ENCODE peak calls at places on chromosomes 7 and 10, in five cellular contexts. One of them, this sample, is unnamed.

GRCh38 chr7:37912756-37913155 is 3.9 kb downstream of the SFRP4 start:
- DNase-seq in breast epithelium: no peak
- DNase-seq in heart left ventricle: no peak
- DNase-seq in AG10803: no peak
- DNase-seq in fibroblast of pulmonary artery: no peak
- DNase-seq in this sample: no peak

GRCh38 chr10:69961864-69962745 is 90.5 kb upstream of the MACROH2A2 start:
- DNase-seq in fibroblast of pulmonary artery: no peak
- DNase-seq in AG10803: no peak
- DNase-seq in heart left ventricle: no peak
- DNase-seq in breast epithelium: no peak
- DNase-seq in this sample: no peak

GRCh38 chr10:132938472-132939329 is 3.7 kb downstream of the CFAP46 start:
- DNase-seq in AG10803: no peak
- DNase-seq in breast epithelium: no peak
- DNase-seq in fibroblast of pulmonary artery: no peak
- DNase-seq in heart left ventricle: no peak
- DNase-seq in this sample: peak; percentile 20

GRCh38 chr7:150631866-150632864 is at the start of gene GIMAP6:
- DNase-seq in fibroblast of pulmonary artery: no peak
- DNase-seq in heart left ventricle: peak; percentile 56
- DNase-seq in breast epithelium: no peak
- DNase-seq in AG10803: no peak
- DNase-seq in this sample: no peak

GRCh38 chr7:47191876-47192291 is 390.0 kb downstream of the TNS3 start:
- DNase-seq in breast epithelium: no peak
- DNase-seq in heart left ventricle: no peak
- DNase-seq in fibroblast of pulmonary artery: no peak
- DNase-seq in AG10803: no peak
- DNase-seq in this sample: no peak

GRCh38 chr10:32055478-32056135 is 618 bp downstream of the KIF5B start:
- DNase-seq in breast epithelium: peak; percentile 51
- DNase-seq in fibroblast of pulmonary artery: peak; percentile 70
- DNase-seq in heart left ventricle: peak; percentile 81
- DNase-seq in AG10803: peak; percentile 58
- DNase-seq in this sample: peak; percentile 45

GRCh38 chr7:106583706-106584690 is 77.0 kb downstream of the CCDC71L start:
- DNase-seq in heart left ventricle: no peak
- DNase-seq in breast epithelium: no peak
- DNase-seq in AG10803: no peak
- DNase-seq in fibroblast of pulmonary artery: no peak
- DNase-seq in this sample: no peak

GRCh38 chr10:112649492-112650152 is 202.6 kb downstream of the VTI1A start:
- DNase-seq in breast epithelium: no peak
- DNase-seq in AG10803: peak; percentile 60
- DNase-seq in heart left ventricle: no peak
- DNase-seq in fibroblast of pulmonary artery: peak; percentile 40
- DNase-seq in this sample: no peak

GRCh38 chr7:22564511-22565045 is 64.6 kb upstream of the STEAP1B start:
- DNase-seq in AG10803: peak; percentile 98
- DNase-seq in heart left ventricle: peak; percentile 76
- DNase-seq in breast epithelium: no peak
- DNase-seq in fibroblast of pulmonary artery: peak; percentile 93
- DNase-seq in this sample: peak; percentile 97

GRCh38 chr10:22620929-22621328 is 93.4 kb downstream of the PIP4K2A start:
- DNase-seq in AG10803: no peak
- DNase-seq in breast epithelium: no peak
- DNase-seq in heart left ventricle: no peak
- DNase-seq in fibroblast of pulmonary artery: no peak
- DNase-seq in this sample: no peak

GRCh38 chr10:72223743-72224101 is 7.6 kb upstream of the ASCC1 start:
- DNase-seq in heart left ventricle: no peak
- DNase-seq in breast epithelium: no peak
- DNase-seq in AG10803: peak; percentile 12
- DNase-seq in fibroblast of pulmonary artery: peak; percentile 20
- DNase-seq in this sample: peak; percentile 20

GRCh38 chr10:103757531-103758293 is 97.7 kb downstream of the SH3PXD2A start:
- DNase-seq in AG10803: peak; percentile 94
- DNase-seq in fibroblast of pulmonary artery: peak; percentile 73
- DNase-seq in breast epithelium: peak; percentile 51
- DNase-seq in heart left ventricle: peak; percentile 71
- DNase-seq in this sample: peak; percentile 71

GRCh38 chr7:22442887-22443369 is 57.1 kb downstream of the STEAP1B start:
- DNase-seq in AG10803: no peak
- DNase-seq in fibroblast of pulmonary artery: no peak
- DNase-seq in heart left ventricle: no peak
- DNase-seq in breast epithelium: no peak
- DNase-seq in this sample: no peak

GRCh38 chr7:47651355-47652317 is 69.7 kb upstream of the TNS3 start:
- DNase-seq in AG10803: peak; percentile 97
- DNase-seq in fibroblast of pulmonary artery: peak; percentile 99
- DNase-seq in breast epithelium: no peak
- DNase-seq in heart left ventricle: peak; percentile 45
- DNase-seq in this sample: peak; percentile 99

GRCh38 chr7:7151865-7152264 is 30.5 kb upstream of the C1GALT1 start:
- DNase-seq in heart left ventricle: no peak
- DNase-seq in AG10803: no peak
- DNase-seq in breast epithelium: no peak
- DNase-seq in fibroblast of pulmonary artery: no peak
- DNase-seq in this sample: no peak

GRCh38 chr7:102991077-102991539 is 78.3 kb downstream of the LRRC17 start:
- DNase-seq in heart left ventricle: no peak
- DNase-seq in breast epithelium: no peak
- DNase-seq in fibroblast of pulmonary artery: peak; percentile 28
- DNase-seq in AG10803: no peak
- DNase-seq in this sample: no peak

GRCh38 chr7:79159040-79159664 is 294.3 kb downstream of the MAGI2 start:
- DNase-seq in breast epithelium: no peak
- DNase-seq in heart left ventricle: no peak
- DNase-seq in AG10803: no peak
- DNase-seq in fibroblast of pulmonary artery: no peak
- DNase-seq in this sample: no peak

GRCh38 chr7:1484569-1484968 is 19.6 kb downstream of the INTS1 start:
- DNase-seq in breast epithelium: no peak
- DNase-seq in AG10803: no peak
- DNase-seq in fibroblast of pulmonary artery: no peak
- DNase-seq in heart left ventricle: no peak
- DNase-seq in this sample: no peak

GRCh38 chr10:122267849-122268737 is 3.0 kb upstream of the BTBD16 start:
- DNase-seq in heart left ventricle: no peak
- DNase-seq in breast epithelium: no peak
- DNase-seq in AG10803: no peak
- DNase-seq in fibroblast of pulmonary artery: peak; percentile 46
- DNase-seq in this sample: peak; percentile 50

GRCh38 chr10:120614685-120615084 is 157.7 kb downstream of the PLPP4 start:
- DNase-seq in breast epithelium: no peak
- DNase-seq in heart left ventricle: no peak
- DNase-seq in AG10803: no peak
- DNase-seq in fibroblast of pulmonary artery: no peak
- DNase-seq in this sample: no peak

GRCh38 chr10:30737931-30738391 is 108.4 kb upstream of the LYZL2 start:
- DNase-seq in heart left ventricle: no peak
- DNase-seq in AG10803: no peak
- DNase-seq in breast epithelium: no peak
- DNase-seq in fibroblast of pulmonary artery: no peak
- DNase-seq in this sample: no peak

GRCh38 chr7:16702433-16702832 is 51.1 kb upstream of the TSPAN13 start:
- DNase-seq in AG10803: no peak
- DNase-seq in breast epithelium: no peak
- DNase-seq in heart left ventricle: no peak
- DNase-seq in fibroblast of pulmonary artery: peak; percentile 51
- DNase-seq in this sample: peak; percentile 41
- TF ChIP-seq CTCF in AG10803: no peak
- TF ChIP-seq CTCF in breast epithelium: no peak
- TF ChIP-seq CTCF in heart left ventricle: no peak
- TF ChIP-seq CTCF in fibroblast of pulmonary artery: peak; percentile 31
- TF ChIP-seq CTCF in this sample: no peak

GRCh38 chr7:36128448-36129047 is 24.5 kb upstream of the EEPD1 start:
- DNase-seq in breast epithelium: peak; percentile 84
- DNase-seq in AG10803: peak; percentile 87
- DNase-seq in heart left ventricle: peak; percentile 90
- DNase-seq in fibroblast of pulmonary artery: peak; percentile 86
- DNase-seq in this sample: peak; percentile 88
- H3K4me3 ChIP-seq in breast epithelium: peak overlapping the region; percentile 30
- H3K4me3 ChIP-seq in AG10803: no peak overlapping the region
- H3K4me3 ChIP-seq in heart left ventricle: no peak overlapping the region
- H3K4me3 ChIP-seq in fibroblast of pulmonary artery: no peak overlapping the region
- H3K4me3 ChIP-seq in this sample: no peak overlapping the region

GRCh38 chr7:30396379-30396778 is 82.2 kb downstream of the NOD1 start:
- DNase-seq in heart left ventricle: no peak
- DNase-seq in fibroblast of pulmonary artery: peak; percentile 12
- DNase-seq in AG10803: no peak
- DNase-seq in breast epithelium: no peak
- DNase-seq in this sample: no peak
- TF ChIP-seq CTCF in heart left ventricle: no peak
- TF ChIP-seq CTCF in fibroblast of pulmonary artery: peak; percentile 25
- TF ChIP-seq CTCF in AG10803: peak; percentile 17
- TF ChIP-seq CTCF in breast epithelium: no peak
- TF ChIP-seq CTCF in this sample: no peak

DNA sequence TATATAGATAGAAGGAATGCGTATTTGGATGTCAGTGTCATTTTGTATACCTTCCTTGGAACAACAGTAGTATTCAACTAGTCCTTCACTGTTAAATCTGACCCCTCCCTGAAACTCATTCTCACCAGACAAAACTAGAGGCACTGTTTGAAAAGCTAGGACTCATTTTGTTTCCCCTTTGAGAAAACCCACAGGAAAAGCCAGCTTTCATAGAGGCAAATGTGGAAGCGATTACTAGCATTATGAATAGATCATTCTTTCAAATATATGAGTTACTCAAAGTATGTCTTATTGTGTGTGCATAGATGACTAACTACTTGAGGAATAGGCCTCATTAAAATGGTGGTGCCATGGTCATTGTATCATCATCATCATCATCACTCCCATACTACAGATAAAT is 1.9 kb upstream of the ASB15 start:
- DNase-seq in AG10803: no peak
- DNase-seq in fibroblast of pulmonary artery: no peak
- DNase-seq in breast epithelium: no peak
- DNase-seq in heart left ventricle: no peak
- DNase-seq in this sample: no peak
- H3K4me3 ChIP-seq in AG10803: no peak overlapping the region
- H3K4me3 ChIP-seq in fibroblast of pulmonary artery: no peak overlapping the region
- H3K4me3 ChIP-seq in breast epithelium: no peak overlapping the region
- H3K4me3 ChIP-seq in heart left ventricle: peak overlapping the region; percentile 55
- H3K4me3 ChIP-seq in this sample: no peak overlapping the region

GRCh38 chr7:98280791-98281756 is at the start of gene BRI3:
- DNase-seq in fibroblast of pulmonary artery: peak; percentile 85
- DNase-seq in heart left ventricle: peak; percentile 91
- DNase-seq in AG10803: peak; percentile 89
- DNase-seq in breast epithelium: peak; percentile 88
- DNase-seq in this sample: peak; percentile 94
- TF ChIP-seq CTCF in fibroblast of pulmonary artery: no peak
- TF ChIP-seq CTCF in heart left ventricle: peak; percentile 12
- TF ChIP-seq CTCF in AG10803: no peak
- TF ChIP-seq CTCF in breast epithelium: peak; percentile 25
- TF ChIP-seq CTCF in this sample: no peak

GRCh38 chr7:97016392-97017196 is 8.0 kb downstream of the DLX5 start:
- DNase-seq in fibroblast of pulmonary artery: no peak
- DNase-seq in breast epithelium: no peak
- DNase-seq in AG10803: no peak
- DNase-seq in heart left ventricle: no peak
- DNase-seq in this sample: no peak
- H3K4me3 ChIP-seq in fibroblast of pulmonary artery: no peak overlapping the region
- H3K4me3 ChIP-seq in breast epithelium: peak overlapping the region; percentile 46
- H3K4me3 ChIP-seq in AG10803: no peak overlapping the region
- H3K4me3 ChIP-seq in heart left ventricle: no peak overlapping the region
- H3K4me3 ChIP-seq in this sample: no peak overlapping the region

GRCh38 chr10:119441921-119442757 is 100.4 kb downstream of the RGS10 start:
- DNase-seq in AG10803: no peak
- DNase-seq in heart left ventricle: peak; percentile 30
- DNase-seq in breast epithelium: no peak
- DNase-seq in fibroblast of pulmonary artery: no peak
- DNase-seq in this sample: no peak
- TF ChIP-seq CTCF in AG10803: no peak
- TF ChIP-seq CTCF in heart left ventricle: no peak
- TF ChIP-seq CTCF in breast epithelium: no peak
- TF ChIP-seq CTCF in fibroblast of pulmonary artery: no peak
- TF ChIP-seq CTCF in this sample: no peak

This sample was measured in cardiac fibroblast.